ENCODE peak calls at places on chromosomes 16 and 17, in seven cellular contexts. U is non-pigmented ciliary epithelial cell; Z is CD8-positive, alpha-beta T cell; F is fibroblast of lung; Q is PC-9; D is tibial nerve; N is CD8-positive, alpha-beta memory T cell. X is an unnamed sample.

GRCh38 chr16:57475711-57476339 is 10.5 kb downstream of the DOK4 start:
- DNase-seq in U (no peak), D (no peak), Q (no peak), F (peak), N (peak), Z (no peak), X (peak)

GRCh38 chr16:89193021-89193575 is 7.2 kb downstream of the SLC22A31 start:
- DNase-seq in Z (no peak), U (peak), N (no peak), F (no peak), D (no peak), Q (peak), X (no peak)

GRCh38 chr16:48168089-48168488 is 12.3 kb upstream of the ABCC12 start:
- DNase-seq in F (no peak), Q (no peak), U (no peak), D (no peak), N (no peak), Z (no peak), X (no peak)

GRCh38 chr17:75124041-75124818 is 7.3 kb downstream of the NT5C start:
- DNase-seq in Z (no peak), Q (peak), U (no peak), N (peak), F (peak), D (no peak), X (peak)

GRCh38 chr17:75619506-75620431 is 13.5 kb upstream of the SMIM5 start:
- DNase-seq in Q (no peak), U (no peak), F (peak), Z (no peak), D (no peak), N (no peak), X (no peak)

GRCh38 chr17:58309918-58310259 is 18.7 kb downstream of the TSPOAP1 start:
- DNase-seq in N (no peak), U (no peak), Z (no peak), Q (no peak), D (no peak), F (no peak), X (no peak)

GRCh38 chr16:58638148-58639036 is 8.8 kb upstream of the CNOT1 start:
- DNase-seq in N (no peak), U (no peak), D (peak), Z (no peak), Q (peak), F (peak), X (no peak)

GRCh38 chr16:57194512-57194911 is 8.4 kb downstream of the RSPRY1 start:
- DNase-seq in F (peak), D (no peak), U (peak), N (no peak), Q (peak), Z (no peak), X (no peak)

GRCh38 chr17:31064707-31065106 is 30.1 kb upstream of the NF1 start:
- DNase-seq in Q (no peak), Z (no peak), F (no peak), D (no peak), N (no peak), U (no peak), X (no peak)

GRCh38 chr17:39069114-39069756 is 82.2 kb downstream of the PLXDC1 start:
- DNase-seq in U (no peak), F (peak), Q (no peak), Z (no peak), N (no peak), D (no peak), X (no peak)

GRCh38 chr16:11833951-11834695 is 17.2 kb downstream of the RSL1D1 start:
- DNase-seq in N (no peak), Z (no peak), U (peak), F (peak), Q (no peak), D (no peak), X (no peak)

GRCh38 chr17:65572581-65573282 is 11.3 kb upstream of the AXIN2 start:
- DNase-seq in F (no peak), D (no peak), Z (no peak), Q (no peak), U (no peak), N (no peak), X (no peak)

GRCh38 chr17:76687278-76688164 is 23.2 kb downstream of the MXRA7 start:
- DNase-seq in D (peak), Q (no peak), U (no peak), N (no peak), Z (no peak), F (no peak), X (no peak)

GRCh38 chr16:64951681-64952080 is 170.2 kb downstream of the CDH11 start:
- DNase-seq in N (no peak), D (no peak), Q (no peak), F (no peak), U (no peak), Z (no peak), X (no peak)

GRCh38 chr17:77691216-77692085 is 267.1 kb upstream of the TNRC6C start:
- DNase-seq in D (no peak), F (no peak), Q (no peak), N (no peak), U (no peak), Z (no peak), X (no peak)

GRCh38 chr16:30054959-30055553 is 10.5 kb upstream of the ALDOA start:
- DNase-seq in N (no peak), Z (no peak), Q (peak), D (no peak), U (no peak), F (no peak), X (no peak)

GRCh38 chr16:50581830-50582229 is 33.6 kb downstream of the NKD1 start:
- DNase-seq in Q (no peak), N (no peak), D (no peak), F (no peak), U (no peak), Z (no peak), X (no peak)

GRCh38 chr17:77746901-77747620 is 211.4 kb upstream of the TNRC6C start:
- DNase-seq in Q (no peak), F (no peak), N (no peak), Z (no peak), U (no peak), D (no peak), X (no peak)

GRCh38 chr16:73143681-73144370 is 95.9 kb upstream of the ZFHX3 start:
- DNase-seq in Q (no peak), N (no peak), F (peak), D (no peak), U (no peak), Z (no peak), X (no peak)

GRCh38 chr17:65797809-65798208 is 236.4 kb upstream of the AXIN2 start:
- DNase-seq in D (no peak), Z (no peak), N (no peak), U (no peak), Q (no peak), F (peak), X (peak)

GRCh38 chr17:42536372-42537155 is 523 bp downstream of the NAGLU start:
- DNase-seq in U (no peak), Q (peak), N (peak), D (peak), Z (no peak), F (peak), X (peak)

GRCh38 chr16:30398660-30399434 is 3.6 kb downstream of the ZNF48 start:
- DNase-seq in D (no peak), Q (no peak), N (no peak), U (no peak), Z (no peak), F (no peak), X (no peak)

GRCh38 chr17:38352245-38353083 is 820 bp downstream of the SOCS7 start:
- DNase-seq in Q (peak), Z (no peak), N (no peak), U (no peak), F (peak), D (no peak), X (peak)

GRCh38 chr17:70187383-70187782 is 18.1 kb downstream of the KCNJ2 start:
- DNase-seq in F (peak), N (no peak), U (no peak), D (no peak), Z (no peak), Q (no peak), X (no peak)

X was measured in effector CD4-positive, alpha-beta T cell.